ENCODE peak calls at places on chromosomes 7 and 10, in six cellular contexts. One of them, this sample, is unnamed.

GRCh38 chr10:118298787-118299186 is 43.3 kb downstream of the FAM204A start:
- DNase-seq in GM12878: no peak
- DNase-seq in HepG2: no peak
- DNase-seq in K562: no peak
- DNase-seq in GM12892: no peak
- DNase-seq in H1: no peak
- DNase-seq in this sample: no peak

GRCh38 chr7:158649279-158649678 is 55.3 kb downstream of the NCAPG2 start:
- DNase-seq in GM12878: no peak
- DNase-seq in HepG2: peak; percentile 67
- DNase-seq in K562: peak; percentile 23
- DNase-seq in GM12892: no peak
- DNase-seq in H1: no peak
- DNase-seq in this sample: no peak

GRCh38 chr7:131769241-131769640 is 212.8 kb upstream of the PODXL start:
- DNase-seq in GM12878: no peak
- DNase-seq in HepG2: no peak
- DNase-seq in K562: no peak
- DNase-seq in GM12892: no peak
- DNase-seq in H1: no peak
- DNase-seq in this sample: no peak

GRCh38 chr10:1434912-1435692 is 302.2 kb downstream of the ADARB2 start:
- DNase-seq in GM12878: no peak
- DNase-seq in HepG2: no peak
- DNase-seq in K562: no peak
- DNase-seq in GM12892: no peak
- DNase-seq in H1: no peak
- DNase-seq in this sample: no peak

GRCh38 chr7:73988197-73988596 is 39.8 kb upstream of the ELN start:
- DNase-seq in GM12878: no peak
- DNase-seq in HepG2: no peak
- DNase-seq in K562: no peak
- DNase-seq in GM12892: no peak
- DNase-seq in H1: no peak
- DNase-seq in this sample: no peak

GRCh38 chr10:90451283-90451682 is 406.6 kb downstream of the HTR7 start:
- DNase-seq in GM12878: no peak
- DNase-seq in HepG2: no peak
- DNase-seq in K562: no peak
- DNase-seq in GM12892: no peak
- DNase-seq in H1: no peak
- DNase-seq in this sample: no peak

GRCh38 chr10:201328-201771 is 66.1 kb downstream of the ZMYND11 start:
- DNase-seq in GM12878: no peak
- DNase-seq in HepG2: no peak
- DNase-seq in K562: no peak
- DNase-seq in GM12892: no peak
- DNase-seq in H1: no peak
- DNase-seq in this sample: no peak

GRCh38 chr7:150383710-150384397 is 4.7 kb downstream of the ZNF775 start:
- DNase-seq in GM12878: no peak
- DNase-seq in HepG2: peak; percentile 98
- DNase-seq in K562: peak; percentile 56
- DNase-seq in GM12892: no peak
- DNase-seq in H1: peak; percentile 92
- DNase-seq in this sample: no peak

GRCh38 chr7:92586403-92586802 is 3.8 kb downstream of the FAM133B start:
- DNase-seq in GM12878: no peak
- DNase-seq in HepG2: peak; percentile 49
- DNase-seq in K562: no peak
- DNase-seq in GM12892: no peak
- DNase-seq in H1: no peak
- DNase-seq in this sample: no peak

GRCh38 chr7:23237000-23237399 is 9.6 kb upstream of the GPNMB start:
- DNase-seq in GM12878: no peak
- DNase-seq in HepG2: no peak
- DNase-seq in K562: peak; percentile 41
- DNase-seq in GM12892: no peak
- DNase-seq in H1: no peak
- DNase-seq in this sample: no peak

GRCh38 chr10:45547966-45548513 is 124.5 kb downstream of the ZFAND4 start:
- DNase-seq in GM12878: no peak
- DNase-seq in HepG2: no peak
- DNase-seq in K562: no peak
- DNase-seq in GM12892: no peak
- DNase-seq in H1: no peak
- DNase-seq in this sample: no peak

GRCh38 chr10:86599729-86600128 is 54.6 kb upstream of the OPN4 start:
- DNase-seq in GM12878: peak; percentile 47
- DNase-seq in HepG2: no peak
- DNase-seq in K562: peak; percentile 39
- DNase-seq in GM12892: no peak
- DNase-seq in H1: peak; percentile 55
- DNase-seq in this sample: no peak

GRCh38 chr10:31320598-31321211 is 1.7 kb downstream of the ZEB1 start:
- DNase-seq in GM12878: no peak
- DNase-seq in HepG2: peak; percentile 43
- DNase-seq in K562: peak; percentile 50
- DNase-seq in GM12892: peak; percentile 16
- DNase-seq in H1: peak; percentile 47
- DNase-seq in this sample: no peak

GRCh38 chr10:12180221-12180974 is 15.3 kb downstream of the NUDT5 start:
- DNase-seq in GM12878: no peak
- DNase-seq in HepG2: no peak
- DNase-seq in K562: no peak
- DNase-seq in GM12892: no peak
- DNase-seq in H1: no peak
- DNase-seq in this sample: no peak

GRCh38 chr10:102450374-102451104 is 804 bp downstream of the C10orf95 start:
- DNase-seq in GM12878: peak; percentile 56
- DNase-seq in HepG2: peak; percentile 75
- DNase-seq in K562: peak; percentile 86
- DNase-seq in GM12892: peak; percentile 92
- DNase-seq in H1: peak; percentile 84
- DNase-seq in this sample: peak; percentile 90
- TF ChIP-seq POLR2A in GM12878: peak; percentile 79
- TF ChIP-seq POLR2A in HepG2: peak; percentile 52
- TF ChIP-seq POLR2A in K562: no peak
- TF ChIP-seq POLR2A in GM12892: peak; percentile 85
- TF ChIP-seq POLR2A in H1: no peak
- TF ChIP-seq POLR2A in this sample: peak; percentile 51

GRCh38 chr10:30098624-30099023 is 39.2 kb upstream of the JCAD start:
- DNase-seq in GM12878: no peak
- DNase-seq in HepG2: no peak
- DNase-seq in K562: no peak
- DNase-seq in GM12892: no peak
- DNase-seq in H1: no peak
- DNase-seq in this sample: no peak
- TF ChIP-seq TAF1 in GM12878: no peak
- TF ChIP-seq TAF1 in HepG2: no peak
- TF ChIP-seq TAF1 in K562: no peak
- TF ChIP-seq TAF1 in GM12892: no peak
- TF ChIP-seq TAF1 in H1: no peak
- TF ChIP-seq TAF1 in this sample: no peak

DNA sequence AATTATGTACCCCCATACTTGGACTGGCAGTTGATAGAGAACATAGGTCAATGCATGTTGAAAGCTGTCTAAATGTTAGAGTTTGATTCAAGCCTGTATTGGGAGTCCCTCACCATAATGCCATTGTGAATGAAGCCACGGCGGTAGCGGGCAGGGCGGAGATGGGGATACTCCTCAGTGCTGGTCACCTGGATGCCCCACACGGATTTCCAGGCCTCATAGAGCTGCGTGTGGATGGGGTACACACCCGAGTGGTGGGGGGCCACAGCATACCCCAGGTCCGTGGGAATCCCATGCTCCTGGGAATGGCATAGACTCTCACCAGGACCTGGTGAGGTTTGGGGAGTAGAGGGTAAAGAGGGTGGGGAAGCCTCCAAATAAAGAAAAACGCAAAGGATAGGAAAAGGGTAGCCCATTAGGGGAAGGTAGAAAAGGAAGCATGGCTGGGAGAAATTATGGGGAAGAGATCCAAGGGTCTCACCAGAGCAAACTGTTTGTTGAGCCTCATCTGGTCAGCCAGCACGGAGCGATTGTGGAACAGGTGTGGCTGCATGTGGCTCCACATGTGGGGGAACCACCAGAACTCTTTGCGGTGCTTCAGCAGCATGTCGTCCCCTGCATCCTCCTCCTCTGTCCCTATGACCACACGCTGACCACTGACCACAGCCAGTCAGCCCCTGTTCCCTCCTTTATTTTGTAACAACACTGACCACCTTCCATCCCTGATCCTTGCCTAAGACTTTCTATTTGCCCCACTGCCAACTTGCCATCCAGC is 5.0 kb downstream of the NDST2 start:
- DNase-seq in GM12878: no peak
- DNase-seq in HepG2: no peak
- DNase-seq in K562: no peak
- DNase-seq in GM12892: no peak
- DNase-seq in H1: no peak
- DNase-seq in this sample: no peak
- TF ChIP-seq POLR2A in GM12878: no peak
- TF ChIP-seq POLR2A in HepG2: no peak
- TF ChIP-seq POLR2A in K562: no peak
- TF ChIP-seq POLR2A in GM12892: no peak
- TF ChIP-seq POLR2A in H1: no peak
- TF ChIP-seq POLR2A in this sample: no peak

DNA sequence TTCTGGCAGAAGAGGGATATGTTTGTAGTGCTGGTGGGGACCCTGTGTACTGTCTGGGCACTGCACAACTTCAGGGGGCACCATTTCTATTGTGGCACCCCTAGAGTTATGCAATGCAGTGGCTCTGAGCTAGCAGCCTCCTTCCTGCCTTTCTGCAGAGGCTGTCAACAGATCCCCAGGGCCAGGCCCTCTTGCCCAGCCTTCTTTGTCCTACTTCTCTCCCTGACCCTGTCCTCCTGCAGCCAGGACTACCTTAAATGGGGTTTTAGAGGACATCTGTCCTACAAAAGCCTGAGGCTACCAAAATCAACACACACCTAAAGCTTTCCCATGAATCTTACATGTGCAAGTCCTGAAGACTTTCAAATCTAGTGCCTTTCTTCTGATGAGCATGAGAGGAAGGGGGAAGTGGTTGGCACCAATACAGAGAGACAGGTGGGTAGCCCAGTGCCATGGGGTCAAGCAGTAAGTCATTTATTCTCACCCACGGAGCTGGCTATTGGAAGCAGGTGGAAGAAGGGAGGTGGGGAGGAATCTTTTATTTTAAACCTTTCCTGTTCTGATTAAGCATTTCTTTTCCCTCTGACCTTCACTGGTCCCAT is 2.4 kb downstream of the SPOCK2 start:
- DNase-seq in GM12878: no peak
- DNase-seq in HepG2: no peak
- DNase-seq in K562: no peak
- DNase-seq in GM12892: no peak
- DNase-seq in H1: no peak
- DNase-seq in this sample: no peak
- TF ChIP-seq TAF1 in GM12878: no peak
- TF ChIP-seq TAF1 in HepG2: no peak
- TF ChIP-seq TAF1 in K562: no peak
- TF ChIP-seq TAF1 in GM12892: no peak
- TF ChIP-seq TAF1 in H1: no peak
- TF ChIP-seq TAF1 in this sample: no peak

DNA sequence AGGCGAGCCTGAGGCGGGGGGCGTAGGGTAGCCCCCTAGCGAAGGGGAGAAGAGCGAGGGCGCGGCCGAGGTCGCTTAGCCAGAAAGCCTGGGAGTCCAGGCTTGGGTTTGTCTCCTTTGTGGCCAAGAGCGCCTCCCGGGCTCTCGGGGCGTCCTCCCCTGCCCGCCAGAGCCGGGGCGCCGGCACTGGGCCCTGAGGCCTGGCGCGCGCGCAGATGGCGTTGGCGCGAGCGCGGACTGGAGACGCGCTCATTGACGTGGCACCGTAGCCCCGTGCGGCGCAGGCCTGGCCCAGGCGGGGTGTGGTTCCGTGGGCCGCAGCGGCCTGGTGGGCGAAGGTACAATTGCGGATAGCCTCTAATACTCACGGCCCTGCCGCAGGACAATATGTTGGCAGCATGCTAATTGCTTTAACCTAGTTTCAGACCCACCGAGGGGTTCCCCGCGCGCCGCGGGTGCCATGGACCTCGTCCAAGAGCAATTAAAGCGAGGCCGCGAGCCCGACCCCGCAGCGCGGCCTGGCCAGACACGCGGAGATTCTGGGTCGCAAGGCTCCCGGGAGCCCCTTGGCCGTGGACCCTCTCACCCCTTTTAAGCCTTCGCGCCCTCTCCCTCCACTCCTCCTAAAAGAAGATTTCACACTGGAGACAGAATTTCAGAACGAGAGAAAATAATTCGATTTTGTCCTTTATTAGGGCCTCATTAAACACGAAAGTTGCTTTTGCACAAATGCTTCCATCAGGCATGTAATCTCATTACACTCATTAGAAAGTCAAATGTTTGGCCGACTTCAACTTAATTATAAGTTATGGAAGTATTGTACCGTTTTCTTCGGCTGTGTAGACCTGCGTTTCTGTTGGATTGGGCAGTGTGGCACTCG is 3.1 kb downstream of the PTF1A start:
- DNase-seq in GM12878: no peak
- DNase-seq in HepG2: no peak
- DNase-seq in K562: no peak
- DNase-seq in GM12892: no peak
- DNase-seq in H1: peak; percentile 60
- DNase-seq in this sample: no peak
- TF ChIP-seq POLR2A in GM12878: no peak
- TF ChIP-seq POLR2A in HepG2: no peak
- TF ChIP-seq POLR2A in K562: no peak
- TF ChIP-seq POLR2A in GM12892: no peak
- TF ChIP-seq POLR2A in H1: no peak
- TF ChIP-seq POLR2A in this sample: no peak

GRCh38 chr7:151663382-151664100 is 143.8 kb upstream of the RHEB start:
- DNase-seq in GM12878: no peak
- DNase-seq in HepG2: no peak
- DNase-seq in K562: no peak
- DNase-seq in GM12892: no peak
- DNase-seq in H1: no peak
- DNase-seq in this sample: no peak
- TF ChIP-seq TAF1 in GM12878: no peak
- TF ChIP-seq TAF1 in HepG2: no peak
- TF ChIP-seq TAF1 in K562: no peak
- TF ChIP-seq TAF1 in GM12892: no peak
- TF ChIP-seq TAF1 in H1: no peak
- TF ChIP-seq TAF1 in this sample: no peak

This sample was measured in GM12891.